ENCODE peak calls at places on chromosomes 11 and 22, in ten cellular contexts. A is mucosa of descending colon, T is stomach, G is colonic mucosa, S is Caco-2, E is A549, F is body of pancreas, C is mammary epithelial cell, D is SJSA1, X is SK-N-MC. H is an unnamed sample. For H3K9me3, the result is how much of the 10 kb centered on the place peaks cover.

GRCh38 chr22:44837481-44837880 is 85.1 kb downstream of the ARHGAP8 start:
- DNase-seq in A (no peak), T (no peak), G (no peak), S (no peak), E (no peak), F (no peak), C (no peak), D (no peak), X (no peak), H (peak)

GRCh38 chr11:117827521-117828511 is 3.3 kb upstream of the FXYD2 start:
- DNase-seq in A (peak), T (peak), G (peak), S (peak), E (no peak), F (peak), C (no peak), D (no peak), X (no peak), H (peak)

GRCh38 chr11:72144807-72145565 is 9.5 kb downstream of the FOLR3 start:
- DNase-seq in A (peak), T (no peak), G (no peak), S (no peak), E (peak), F (no peak), C (peak), D (peak), X (no peak), H (no peak)

GRCh38 chr22:45007946-45008852 is 1.6 kb downstream of the PHF21B start:
- DNase-seq in A (no peak), T (no peak), G (no peak), S (no peak), E (peak), F (no peak), C (peak), D (no peak), X (no peak), H (peak)

GRCh38 chr11:6735306-6735705 is 36.5 kb downstream of the OR2AG2 start:
- DNase-seq in A (no peak), T (no peak), G (no peak), S (no peak), E (no peak), F (no peak), C (peak), D (no peak), X (no peak), H (no peak)

GRCh38 chr11:118896472-118896913 is 12.8 kb downstream of the CXCR5 start:
- DNase-seq in A (no peak), T (no peak), G (no peak), S (peak), E (no peak), F (no peak), C (no peak), D (no peak), X (no peak), H (peak)

GRCh38 chr11:122656073-122656630 is 630 bp downstream of the UBASH3B start:
- DNase-seq in A (peak), T (peak), G (peak), S (peak), E (peak), F (peak), C (peak), D (peak), X (no peak), H (peak)

GRCh38 chr11:117328414-117329010 is 858 bp downstream of the CEP164 start:
- DNase-seq in A (no peak), T (peak), G (peak), S (peak), E (no peak), F (peak), C (no peak), D (no peak), X (no peak), H (no peak)

GRCh38 chr11:102293873-102294601 is 23.2 kb upstream of the BIRC3 start:
- DNase-seq in A (no peak), T (no peak), G (no peak), S (no peak), E (peak), F (no peak), C (peak), D (no peak), X (no peak), H (no peak)

GRCh38 chr11:75244052-75244814 is 3.7 kb downstream of the TPBGL start:
- DNase-seq in A (no peak), T (peak), G (no peak), S (peak), E (no peak), F (no peak), C (no peak), D (no peak), X (no peak), H (no peak)

GRCh38 chr11:14645985-14646900 is 2.6 kb downstream of the PDE3B start:
- DNase-seq in A (no peak), T (no peak), G (no peak), S (no peak), E (no peak), F (no peak), C (no peak), D (no peak), X (no peak), H (no peak)

GRCh38 chr11:126392638-126393023 is 37.1 kb downstream of the ST3GAL4 start:
- DNase-seq in A (no peak), T (no peak), G (no peak), S (no peak), E (no peak), F (no peak), C (no peak), D (no peak), X (no peak), H (no peak)

GRCh38 chr11:111081021-111081511 is 164.5 kb upstream of the POU2AF2 start:
- DNase-seq in A (no peak), T (no peak), G (no peak), S (no peak), E (no peak), F (no peak), C (no peak), D (no peak), X (peak), H (no peak)

GRCh38 chr11:82547163-82547560 is 186.5 kb downstream of the FAM181B start:
- DNase-seq in A (no peak), T (no peak), G (no peak), S (peak), E (no peak), F (no peak), C (no peak), D (no peak), X (no peak), H (no peak)

GRCh38 chr11:68828155-68828931 is 13.4 kb downstream of the CPT1A start:
- DNase-seq in A (no peak), T (peak), G (no peak), S (no peak), E (no peak), F (no peak), C (no peak), D (no peak), X (no peak), H (no peak)

GRCh38 chr11:68370211-68371111 is 58.1 kb downstream of the LRP5 start:
- DNase-seq in A (no peak), T (no peak), G (no peak), S (no peak), E (no peak), F (no peak), C (no peak), D (no peak), X (no peak), H (no peak)

GRCh38 chr11:11422291-11423128 is 69.5 kb upstream of the CSNK2A3 start:
- DNase-seq in A (no peak), T (peak), G (no peak), S (no peak), E (no peak), F (no peak), C (peak), D (no peak), X (no peak), H (no peak)

GRCh38 chr11:70428701-70429427 is 30.5 kb downstream of the CTTN start:
- DNase-seq in A (no peak), T (no peak), G (no peak), S (no peak), E (no peak), F (no peak), C (no peak), D (no peak), X (no peak), H (peak)

GRCh38 chr22:40728731-40729189 is 49.5 kb downstream of the MCHR1 start:
- DNase-seq in A (peak), T (peak), G (no peak), S (peak), E (no peak), F (no peak), C (peak), D (no peak), X (no peak), H (no peak)

GRCh38 chr11:117454564-117454917 is 126.9 kb downstream of the CEP164 start:
- DNase-seq in A (no peak), T (no peak), G (no peak), S (no peak), E (no peak), F (no peak), C (no peak), D (no peak), X (no peak), H (no peak)

GRCh38 chr11:94199367-94200130 is 70.9 kb downstream of the PANX1 start:
- DNase-seq in A (no peak), T (no peak), G (no peak), S (no peak), E (no peak), F (no peak), C (no peak), D (no peak), X (no peak), H (no peak)

GRCh38 chr11:6438979-6439571 is 1.7 kb downstream of the HPX start:
- DNase-seq in A (peak), T (peak), G (peak), S (peak), E (peak), F (peak), C (peak), D (no peak), X (peak), H (no peak)

GRCh38 chr11:69912161-69912910 is 93.1 kb upstream of the FGF3 start:
- DNase-seq in A (no peak), T (no peak), G (no peak), S (peak), E (no peak), F (no peak), C (no peak), D (no peak), X (no peak), H (peak)

GRCh38 chr11:3092603-3093141 is 35.4 kb upstream of the CARS1 start:
- DNase-seq in A (no peak), T (peak), G (no peak), S (no peak), E (no peak), F (no peak), C (no peak), D (peak), X (no peak), H (peak)

GRCh38 chr11:289706-290620 is 1.0 kb downstream of the PGGHG start:
- DNase-seq in A (no peak), T (no peak), G (no peak), S (peak), E (no peak), F (peak), C (no peak), D (no peak), X (no peak), H (peak)

GRCh38 chr22:32823024-32823730 is 21.7 kb downstream of the TIMP3 start:
- DNase-seq in A (peak), T (peak), G (peak), S (peak), E (peak), F (peak), C (no peak), D (no peak), X (no peak), H (no peak)

GRCh38 chr11:62547691-62548281 is 1.2 kb upstream of the AHNAK start:
- DNase-seq in A (peak), T (peak), G (peak), S (no peak), E (peak), F (peak), C (peak), D (no peak), X (no peak), H (no peak)

GRCh38 chr22:23353696-23354095 is 173.4 kb downstream of the BCR start:
- DNase-seq in A (no peak), T (no peak), G (no peak), S (no peak), E (no peak), F (no peak), C (no peak), D (no peak), X (no peak), H (no peak)

GRCh38 chr22:44439356-44440223 is 58.4 kb downstream of the RTL6 start:
- DNase-seq in A (no peak), T (no peak), G (no peak), S (no peak), E (no peak), F (no peak), C (no peak), D (no peak), X (no peak), H (peak)

DNA sequence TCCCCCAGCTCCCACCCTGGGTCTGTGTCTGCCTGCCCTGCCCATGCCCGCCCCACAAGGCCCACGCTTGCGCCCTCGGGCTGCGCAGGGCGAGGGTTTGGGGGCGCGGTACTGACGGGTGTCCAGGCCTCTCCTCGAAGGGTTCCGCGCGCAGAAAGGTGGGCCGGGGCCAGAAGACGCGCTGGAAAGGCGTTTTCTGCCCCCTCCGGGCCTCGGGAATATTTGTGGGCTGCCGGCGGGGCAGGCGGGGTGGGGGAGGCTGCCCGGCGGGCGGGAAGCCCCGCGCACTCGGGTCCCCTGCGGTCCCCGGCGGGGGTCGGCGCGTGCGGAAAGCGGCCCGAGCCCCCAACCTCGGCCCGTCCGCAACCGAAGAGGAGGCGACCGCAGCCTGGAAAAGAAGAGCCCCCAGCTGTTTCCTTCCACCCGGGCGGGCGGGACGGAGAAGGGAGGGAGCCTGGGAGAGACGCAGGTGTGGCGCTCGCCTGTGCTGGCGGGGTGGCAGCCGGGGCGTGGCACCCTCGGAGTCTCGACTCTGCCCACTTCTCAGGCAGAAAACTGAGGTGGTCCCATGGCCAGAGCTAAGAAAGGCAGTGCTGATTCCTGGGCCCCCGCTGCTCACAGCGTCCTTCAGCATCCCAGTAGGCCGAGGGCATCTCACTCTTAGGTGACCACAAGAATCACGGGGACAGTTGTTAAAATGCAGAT is 59.0 kb downstream of the THAP12 start:
- DNase-seq in A (peak), T (no peak), G (no peak), S (no peak), E (no peak), F (peak), C (no peak), D (no peak), X (no peak), H (peak)
- H3K4me3 ChIP-seq in A (no peak), T (peak), G (peak), S (no peak), E (no peak), F (peak), C (no peak), D (no peak), X (no peak), H (no peak)

DNA sequence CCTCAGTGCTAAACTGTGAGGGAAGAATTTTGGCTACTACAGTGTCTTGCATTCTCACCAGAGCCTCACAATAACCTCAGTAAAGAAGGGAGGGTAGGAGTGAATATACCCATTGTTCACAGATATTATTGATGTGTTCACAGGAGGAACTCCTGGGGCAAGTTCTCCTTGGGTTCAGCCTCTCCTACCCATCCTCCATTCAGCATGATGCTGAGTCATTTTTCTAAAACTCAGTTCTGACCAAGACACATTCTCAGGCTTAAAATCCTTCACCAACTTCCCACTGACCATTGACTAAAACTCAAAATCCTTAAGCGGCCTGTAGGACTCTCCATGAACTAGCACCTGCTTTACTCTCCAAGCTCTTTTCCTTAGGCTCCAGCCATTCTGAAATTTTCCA is 48.7 kb downstream of the SYTL2 start:
- DNase-seq in A (no peak), T (no peak), G (no peak), S (no peak), E (no peak), F (no peak), C (peak), D (no peak), X (no peak), H (no peak)
- H3K9me3 ChIP-seq in A (under half), T (under half), G (under half), S (under half), E (under half), F (under half), C (under half), D (under half), X (under half), H (under half)

DNA sequence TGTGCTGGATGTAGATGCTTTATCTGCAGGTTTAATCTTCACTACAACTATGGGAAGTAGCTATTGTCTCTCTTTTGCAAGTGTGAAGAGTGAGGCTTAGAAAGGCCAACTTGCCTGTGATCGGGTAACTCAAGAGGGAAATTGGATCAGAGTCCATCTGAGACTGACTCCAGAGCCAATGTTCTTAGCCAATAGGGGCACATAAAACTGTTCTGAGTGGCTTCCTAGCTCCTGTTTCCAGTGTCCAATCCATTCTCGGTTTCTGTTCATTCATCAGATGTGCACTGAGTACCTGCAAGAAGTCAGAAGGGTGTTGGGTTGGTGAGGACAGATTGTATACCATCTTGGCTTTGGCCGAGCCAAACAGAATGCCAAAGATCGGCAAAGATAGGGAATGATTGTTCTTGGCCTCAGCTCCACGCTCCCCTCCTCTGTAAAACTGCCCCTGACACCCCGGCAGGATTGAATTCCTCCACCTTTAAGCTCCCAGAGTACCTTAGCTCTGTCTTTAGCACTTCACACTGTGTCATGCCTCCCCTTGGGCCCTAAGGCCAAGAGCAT is 100.0 kb downstream of the PTPRJ start:
- DNase-seq in A (no peak), T (no peak), G (no peak), S (no peak), E (no peak), F (no peak), C (no peak), D (no peak), X (no peak), H (no peak)
- H3K4me3 ChIP-seq in A (no peak), T (no peak), G (no peak), S (no peak), E (no peak), F (no peak), C (no peak), D (no peak), X (no peak), H (no peak)

DNA sequence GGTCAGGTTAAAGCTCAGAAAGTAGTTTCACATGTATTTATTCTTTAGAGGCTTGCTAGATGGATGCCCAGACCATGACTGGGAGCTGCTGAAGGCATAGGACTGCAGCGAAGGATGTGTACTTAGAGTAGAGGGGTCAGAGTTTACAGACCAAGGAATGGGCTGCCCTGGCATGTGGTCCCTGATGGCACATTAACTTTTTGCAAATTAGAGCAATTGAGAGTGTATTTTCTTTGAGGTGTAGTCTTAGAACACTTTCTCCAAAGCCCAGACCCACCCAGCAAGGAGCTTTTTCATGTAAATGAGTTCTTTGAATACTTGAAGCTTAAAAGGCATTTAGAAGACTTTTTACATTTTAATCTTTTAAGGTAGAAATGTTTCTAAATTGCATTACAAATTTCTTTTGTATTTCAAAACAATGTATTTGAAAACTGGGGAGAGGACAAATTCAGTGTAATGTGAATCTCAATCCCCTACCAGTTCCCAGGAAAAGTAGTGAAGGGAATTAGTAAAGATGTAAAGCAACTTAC is 9.0 kb downstream of the OR4X1 start:
- DNase-seq in A (no peak), T (no peak), G (no peak), S (no peak), E (no peak), F (no peak), C (no peak), D (no peak), X (no peak), H (no peak)
- H3K9me3 ChIP-seq in A (under half), T (under half), G (under half), S (under half), E (under half), F (under half), C (under half), D (under half), X (under half), H (under half)

DNA sequence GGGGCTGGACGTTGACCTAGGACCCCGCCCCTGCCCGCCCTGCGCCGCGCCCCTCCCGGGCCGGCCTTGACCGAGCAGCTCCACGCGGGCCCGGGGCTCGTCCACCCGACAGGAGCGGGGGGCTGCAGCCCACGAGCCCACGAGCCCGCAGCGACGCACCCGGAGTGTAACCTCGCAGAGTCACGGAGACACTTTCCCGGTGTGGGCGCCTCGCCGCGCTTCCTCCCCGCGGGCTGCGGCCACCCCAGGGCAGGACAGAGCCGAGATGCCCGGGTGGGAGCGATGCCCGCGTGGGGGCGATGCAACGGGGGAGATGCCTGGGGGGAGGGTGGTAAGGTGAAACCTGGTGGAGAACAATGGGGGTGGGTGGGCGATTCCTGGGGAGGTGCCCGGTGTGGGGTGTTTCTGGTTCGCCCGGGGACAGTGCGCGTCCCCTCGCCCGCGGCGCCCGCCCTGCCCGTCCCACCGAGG is 4.9 kb upstream of the ZBED4 start:
- DNase-seq in A (no peak), T (no peak), G (no peak), S (no peak), E (no peak), F (no peak), C (no peak), D (no peak), X (no peak), H (peak)
- H3K4me3 ChIP-seq in A (no peak), T (peak), G (peak), S (peak), E (peak), F (peak), C (peak), D (no peak), X (peak), H (no peak)

GRCh38 chr11:60762851-60763691 is 6.4 kb downstream of the MS4A15 start:
- DNase-seq in A (no peak), T (no peak), G (no peak), S (no peak), E (peak), F (peak), C (no peak), D (no peak), X (no peak), H (no peak)
- H3K9me3 ChIP-seq in A (under half), T (under half), G (under half), S (under half), E (under half), F (under half), C (under half), D (under half), X (under half), H (under half)

H was measured in kidney.